ENCODE peak calls at places on chromosomes 6 and 20, in five cellular contexts. R is fibroblast of lung, Q is cardiac muscle cell, P is left lung, I is T-helper 17 cell. X is an unnamed sample.

GRCh38 chr6:37109714-37110454 is 60.1 kb upstream of the PIM1 start:
- DNase-seq in P (no peak), Q (no peak), R (no peak), I (no peak), X (no peak)

GRCh38 chr6:117265425-117266266 is at the start of gene VGLL2:
- DNase-seq in I (no peak), R (peak; percentile 49), P (peak; percentile 82), Q (peak; percentile 62), X (peak; percentile 77)

GRCh38 chr20:20367681-20368413 is at the start of gene INSM1:
- DNase-seq in P (no peak), Q (no peak), R (no peak), I (no peak), X (no peak)

GRCh38 chr20:4225778-4226177 is 210.4 kb upstream of the RNF24 start:
- DNase-seq in Q (peak; percentile 97), R (peak; percentile 99), I (no peak), P (no peak), X (peak; percentile 97)

GRCh38 chr6:120805267-120805666 is 529.0 kb downstream of the TBC1D32 start:
- DNase-seq in P (no peak), R (peak; percentile 52), Q (peak; percentile 2), I (no peak), X (peak; percentile 24)

GRCh38 chr6:97292671-97293070 is 9.7 kb upstream of the MMS22L start:
- DNase-seq in I (no peak), Q (no peak), P (no peak), R (peak; percentile 65), X (peak; percentile 40)

GRCh38 chr6:119830494-119831295 is 481.1 kb upstream of the MAN1A1 start:
- DNase-seq in P (peak; percentile 35), R (no peak), Q (peak; percentile 2), I (no peak), X (no peak)

GRCh38 chr6:28977351-28978136 is 27.6 kb downstream of the ZNF311 start:
- DNase-seq in R (peak; percentile 56), I (no peak), Q (peak; percentile 84), P (peak; percentile 91), X (peak; percentile 78)

GRCh38 chr20:54180931-54181330 is 7.1 kb upstream of the CYP24A1 start:
- DNase-seq in R (no peak), I (no peak), Q (no peak), P (no peak), X (no peak)

GRCh38 chr6:47595785-47596184 is 102.6 kb upstream of the ADGRF4 start:
- DNase-seq in P (no peak), Q (no peak), I (no peak), R (no peak), X (no peak)

GRCh38 chr6:108710560-108710959 is 137.7 kb upstream of the ARMC2 start:
- DNase-seq in P (no peak), Q (no peak), R (no peak), I (no peak), X (no peak)

GRCh38 chr6:72374864-72375263 is 247.0 kb upstream of the KCNQ5 start:
- DNase-seq in P (no peak), I (no peak), Q (no peak), R (no peak), X (no peak)

GRCh38 chr6:89792881-89793280 is 26.7 kb downstream of the MDN1 start:
- DNase-seq in I (no peak), P (no peak), R (peak; percentile 9), Q (peak; percentile 38), X (peak; percentile 29)

GRCh38 chr6:19322691-19323470 is 514.3 kb upstream of the ID4 start:
- DNase-seq in Q (peak; percentile 57), I (no peak), R (peak; percentile 90), P (no peak), X (peak; percentile 61)

GRCh38 chr6:75975904-75976303 is 96.6 kb downstream of the IMPG1 start:
- DNase-seq in I (no peak), R (no peak), P (no peak), Q (no peak), X (no peak)

DNA sequence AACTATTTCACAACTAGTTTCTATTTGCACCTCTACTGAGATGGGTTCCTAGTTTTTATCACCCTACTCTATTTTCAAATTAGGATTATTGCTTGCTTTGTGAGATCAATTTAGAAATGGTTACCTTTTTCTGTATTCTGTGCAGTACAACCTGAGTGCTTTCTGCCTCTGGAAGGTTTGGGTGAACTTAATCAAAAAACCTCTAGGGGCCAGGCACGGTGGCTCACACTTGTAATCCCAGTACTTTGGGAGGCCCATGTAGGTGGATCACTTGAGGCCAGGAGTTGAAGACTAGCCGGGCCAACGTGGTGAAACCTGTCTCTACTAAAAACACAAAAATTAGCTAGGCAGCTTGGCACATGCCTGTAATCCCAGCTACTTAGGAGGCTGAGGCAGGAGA is 63.3 kb downstream of the SCAF8 start:
- DNase-seq in R (no peak), P (no peak), I (no peak), Q (no peak), X (no peak)
- H3K9me3 ChIP-seq in R (no peaks in the 10 kb centered on the region), P (no peaks in the 10 kb centered on the region), I (no peaks in the 10 kb centered on the region), Q (no peaks in the 10 kb centered on the region), X (no peaks in the 10 kb centered on the region)

DNA sequence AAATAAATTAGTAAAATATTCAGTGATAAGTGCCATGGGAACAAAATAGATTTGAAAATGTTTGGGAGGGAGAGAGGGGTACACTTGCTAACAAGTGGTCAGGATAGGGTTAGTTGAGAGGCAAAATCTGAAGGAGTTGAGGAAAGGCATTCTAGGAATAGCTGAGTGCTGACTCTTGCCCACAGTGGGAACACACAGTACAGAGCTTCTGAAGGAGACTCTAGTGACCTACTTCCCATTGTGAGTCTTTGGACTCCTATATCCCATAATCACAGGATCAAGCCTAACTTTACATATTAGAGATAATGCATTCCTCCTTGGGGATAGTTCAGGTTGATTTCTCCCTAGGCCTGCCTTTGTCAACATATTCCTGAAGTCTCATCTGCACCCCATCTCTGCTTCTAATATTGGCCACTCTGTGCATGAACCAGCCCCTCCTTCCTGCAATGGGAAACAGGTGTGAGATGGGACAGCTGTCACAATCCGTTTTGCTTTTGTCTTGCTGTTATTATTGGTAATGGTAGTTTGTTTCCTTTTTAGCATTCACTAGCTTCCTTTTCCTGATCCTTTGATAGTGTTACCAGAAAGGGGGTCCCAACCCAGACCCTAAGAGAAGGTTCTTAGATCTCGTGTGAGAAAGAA is 2.6 kb upstream of the TRIM38 start:
- DNase-seq in R (peak; percentile 49), P (no peak), Q (peak; percentile 26), I (no peak), X (peak; percentile 59)
- H3K9me3 ChIP-seq in R (no peaks in the 10 kb centered on the region), P (no peaks in the 10 kb centered on the region), Q (no peaks in the 10 kb centered on the region), I (no peaks in the 10 kb centered on the region), X (no peaks in the 10 kb centered on the region)

GRCh38 chr6:45464685-45465084 is 87.0 kb upstream of the SUPT3H start:
- DNase-seq in R (peak; percentile 18), I (no peak), Q (no peak), P (no peak), X (no peak)

GRCh38 chr6:45458672-45459071 is 80.9 kb upstream of the SUPT3H start:
- DNase-seq in R (no peak), P (no peak), Q (no peak), I (no peak), X (no peak)

GRCh38 chr6:45460166-45460565 is 82.4 kb upstream of the SUPT3H start:
- DNase-seq in Q (no peak), I (no peak), P (no peak), R (no peak), X (no peak)

GRCh38 chr6:45462190-45463134 is 84.7 kb upstream of the SUPT3H start:
- DNase-seq in I (no peak), P (no peak), Q (no peak), R (no peak), X (no peak)

DNA sequence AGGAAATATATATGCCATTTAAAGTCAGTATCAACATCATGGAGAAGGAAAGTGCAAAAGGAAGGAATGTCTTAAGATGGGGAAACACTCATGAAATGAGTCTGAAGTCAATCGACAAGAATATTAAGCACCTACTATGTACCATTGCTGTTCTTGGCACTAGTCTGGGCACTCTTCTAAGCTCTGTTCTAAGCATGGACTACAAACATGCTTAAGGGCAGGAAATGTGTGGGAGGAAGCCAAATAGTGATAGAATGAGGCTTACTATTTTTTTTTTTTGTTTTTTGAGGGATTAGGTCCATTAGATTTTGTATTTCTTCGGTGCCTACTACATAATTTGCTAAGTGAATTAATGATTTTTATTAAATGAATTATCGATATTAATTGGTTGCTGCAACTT is 83.8 kb upstream of the SUPT3H start:
- DNase-seq in I (no peak), Q (peak; percentile 43), P (no peak), R (peak; percentile 58), X (peak; percentile 52)
- H3K9me3 ChIP-seq in I (no peaks in the 10 kb centered on the region), Q (no peaks in the 10 kb centered on the region), P (no peaks in the 10 kb centered on the region), R (no peaks in the 10 kb centered on the region), X (no peaks in the 10 kb centered on the region)

DNA sequence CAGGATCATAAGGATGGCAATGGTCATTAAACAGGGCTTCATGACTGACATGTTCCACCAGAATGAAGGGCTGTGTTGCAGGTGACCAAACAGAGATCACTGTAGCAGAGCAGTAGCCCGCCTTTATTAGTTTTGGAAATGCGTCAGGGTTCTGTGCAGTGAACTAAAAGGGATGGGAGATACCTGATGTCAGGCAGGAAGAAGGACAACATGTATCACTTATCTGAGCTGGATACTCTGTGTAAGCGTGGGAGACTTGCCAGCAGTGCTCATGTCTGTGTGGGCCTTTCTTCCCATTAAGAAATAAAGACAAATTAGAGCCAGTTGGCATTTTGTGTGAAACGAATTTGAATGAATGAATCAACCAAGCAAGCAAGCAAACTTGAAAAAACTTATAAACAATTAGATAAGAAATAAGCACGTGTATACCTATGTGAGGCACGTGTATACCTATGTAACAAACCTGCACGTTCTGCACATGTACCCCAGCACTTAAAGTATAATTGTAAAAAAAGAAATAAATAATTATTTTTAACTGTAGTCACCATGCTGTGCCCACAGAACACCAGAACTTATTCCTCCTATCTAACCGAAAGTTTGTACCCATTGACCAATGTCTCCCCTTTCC is at the start of gene DEFB116:
- DNase-seq in Q (no peak), I (no peak), P (no peak), R (no peak), X (no peak)
- H3K9me3 ChIP-seq in Q (no peaks in the 10 kb centered on the region), I (peaks cover 2% of the 10 kb centered on the region), P (no peaks in the 10 kb centered on the region), R (no peaks in the 10 kb centered on the region), X (no peaks in the 10 kb centered on the region)

GRCh38 chr20:31236953-31237352 is 20.5 kb upstream of the DEFB115 start:
- DNase-seq in P (no peak), Q (no peak), R (no peak), I (no peak), X (no peak)

GRCh38 chr20:31237763-31238162 is 19.7 kb upstream of the DEFB115 start:
- DNase-seq in I (no peak), P (no peak), Q (no peak), R (no peak), X (no peak)

GRCh38 chr20:31239139-31239538 is 18.3 kb upstream of the DEFB115 start:
- DNase-seq in Q (no peak), I (no peak), P (no peak), R (no peak), X (no peak)
- H3K9me3 ChIP-seq in Q (peaks cover 37% of the 10 kb centered on the region), I (peaks cover 22% of the 10 kb centered on the region), P (peaks cover 100% of the 10 kb centered on the region), R (peaks cover 3% of the 10 kb centered on the region), X (peaks cover 4% of the 10 kb centered on the region)

GRCh38 chr20:57695012-57695411 is 14.8 kb downstream of the PMEPA1 start:
- DNase-seq in R (peak; percentile 83), I (no peak), Q (no peak), P (peak; percentile 86), X (no peak)
- H3K9me3 ChIP-seq in R (no peaks in the 10 kb centered on the region), I (no peaks in the 10 kb centered on the region), Q (no peaks in the 10 kb centered on the region), P (no peaks in the 10 kb centered on the region), X (no peaks in the 10 kb centered on the region)

GRCh38 chr6:81856872-81857271 is 104.4 kb upstream of the TENT5A start:
- DNase-seq in R (no peak), P (no peak), Q (no peak), I (no peak), X (no peak)
- H3K9me3 ChIP-seq in R (no peaks in the 10 kb centered on the region), P (no peaks in the 10 kb centered on the region), Q (no peaks in the 10 kb centered on the region), I (no peaks in the 10 kb centered on the region), X (no peaks in the 10 kb centered on the region)